ENCODE peak calls at places on chromosome 12, in five cellular contexts. N is T follicular helper cell; A is neural crest cell; V is naive thymus-derived CD8-positive, alpha-beta T cell; O is GM23248. W is an unnamed sample.

GRCh38 chr12:66365718-66366485 is 63.6 kb downstream of the HELB start:
- DNase-seq in O (peak), V (no peak), A (no peak), N (no peak), W (no peak)

GRCh38 chr12:89450922-89451321 is 73.7 kb downstream of the GALNT4 start:
- DNase-seq in O (peak), N (no peak), V (no peak), A (no peak), W (no peak)

GRCh38 chr12:12724421-12725085 is 7.4 kb downstream of the CDKN1B start:
- DNase-seq in A (no peak), V (no peak), N (no peak), O (peak), W (no peak)

GRCh38 chr12:65810036-65810435 is 14.2 kb upstream of the HMGA2 start:
- DNase-seq in V (no peak), O (peak), A (no peak), N (no peak), W (no peak)

GRCh38 chr12:112239881-112240280 is 114.5 kb downstream of the TRAFD1 start:
- DNase-seq in A (no peak), N (no peak), V (no peak), O (no peak), W (no peak)

GRCh38 chr12:42299392-42300308 is 26.2 kb downstream of the ZCRB1 start:
- DNase-seq in V (no peak), O (peak), N (no peak), A (no peak), W (no peak)

GRCh38 chr12:48932878-48933277 is 7.6 kb upstream of the FKBP11 start:
- DNase-seq in O (no peak), A (no peak), N (no peak), V (no peak), W (no peak)

GRCh38 chr12:46483572-46484395 is 111.2 kb upstream of the SLC38A2 start:
- DNase-seq in A (no peak), N (no peak), V (no peak), O (peak), W (no peak)

GRCh38 chr12:124524231-124524925 is 43.0 kb downstream of the NCOR2 start:
- DNase-seq in A (no peak), V (no peak), O (peak), N (no peak), W (no peak)

GRCh38 chr12:132337557-132337956 is 8.2 kb upstream of the GALNT9 start:
- DNase-seq in A (no peak), V (no peak), O (no peak), N (no peak), W (no peak)

GRCh38 chr12:104482113-104482512 is 25.4 kb downstream of the CHST11 start:
- DNase-seq in N (no peak), O (no peak), A (no peak), V (no peak), W (no peak)

GRCh38 chr12:62637679-62638078 is 171.1 kb downstream of the MON2 start:
- DNase-seq in O (no peak), N (no peak), A (no peak), V (no peak), W (no peak)

GRCh38 chr12:62950317-62950716 is 15.4 kb upstream of the PPM1H start:
- DNase-seq in N (no peak), O (no peak), A (no peak), V (no peak), W (no peak)

GRCh38 chr12:117033382-117034045 is 65.7 kb downstream of the TESC start:
- DNase-seq in V (no peak), A (no peak), N (no peak), O (no peak), W (no peak)

W was measured in KG1.